ENCODE peak calls at places on chromosome 4, in nine cellular contexts. B, K, Z, V, J, W, L, Y and X are unnamed samples.
A peak's percentile ranks its signal among the peaks of the same experiment; 100 is the strongest.

GRCh38 chr4:124708517-124709300 is 3.8 kb downstream of the ANKRD50 start:
- DNase-seq in W (no peak), L (no peak), Z (no peak), J (no peak), K (no peak), B (peak; percentile 53), Y (peak; percentile 7), V (no peak), X (peak; percentile 8)

GRCh38 chr4:48109413-48110263 is 24.4 kb downstream of the TXK start:
- DNase-seq in Z (peak; percentile 28), V (no peak), W (no peak), K (peak; percentile 28), Y (peak; percentile 40), L (no peak), J (no peak), B (peak; percentile 57), X (peak; percentile 34)

GRCh38 chr4:125334936-125335335 is 20.2 kb downstream of the FAT4 start:
- DNase-seq in W (no peak), Z (no peak), K (no peak), L (no peak), V (no peak), B (no peak), J (no peak), Y (no peak), X (no peak)

GRCh38 chr4:73853718-73854473 is 800 bp downstream of the PF4V1 start:
- DNase-seq in Y (no peak), B (no peak), Z (no peak), L (no peak), J (no peak), V (no peak), W (no peak), K (no peak), X (no peak)

GRCh38 chr4:174859904-174860303 is 30.9 kb upstream of the GLRA3 start:
- DNase-seq in W (no peak), Y (no peak), L (no peak), B (no peak), Z (no peak), V (no peak), J (no peak), K (no peak), X (no peak)

GRCh38 chr4:73103799-73104503 is 34.4 kb upstream of the COX18 start:
- DNase-seq in V (no peak), W (no peak), L (no peak), J (no peak), K (no peak), Y (peak; percentile 32), Z (no peak), B (peak; percentile 14), X (no peak)

GRCh38 chr4:99301376-99302164 is 10.8 kb upstream of the ADH1A start:
- DNase-seq in W (peak; percentile 6), V (no peak), J (no peak), Z (no peak), Y (peak; percentile 32), L (no peak), B (no peak), K (no peak), X (no peak)

GRCh38 chr4:174521800-174522182 is 497 bp downstream of the HPGD start:
- DNase-seq in V (no peak), Y (no peak), K (peak; percentile 7), L (no peak), W (no peak), Z (peak; percentile 67), J (no peak), B (no peak), X (no peak)

GRCh38 chr4:162920649-162921048 is 246.0 kb downstream of the NAF1 start:
- DNase-seq in Y (no peak), Z (no peak), L (no peak), W (no peak), V (no peak), J (no peak), B (no peak), K (no peak), X (no peak)

GRCh38 chr4:136831553-136831952 is 700.7 kb downstream of the PCDH18 start:
- DNase-seq in B (no peak), W (no peak), Z (no peak), K (no peak), Y (no peak), L (no peak), V (no peak), J (no peak), X (no peak)

GRCh38 chr4:163331629-163332360 is 601 bp downstream of the NPY1R start:
- DNase-seq in B (no peak), Z (no peak), L (no peak), J (peak; percentile 39), W (no peak), Y (no peak), K (peak; percentile 35), V (no peak), X (no peak)

GRCh38 chr4:10157478-10158354 is 41.1 kb upstream of the WDR1 start:
- DNase-seq in J (peak; percentile 84), Z (peak; percentile 56), L (no peak), V (peak; percentile 16), Y (peak; percentile 81), W (no peak), K (peak; percentile 53), B (peak; percentile 73), X (peak; percentile 44)

GRCh38 chr4:71338846-71339593 is at the start of gene SLC4A4:
- DNase-seq in K (no peak), B (peak; percentile 38), W (peak; percentile 56), J (no peak), L (no peak), V (no peak), Y (peak; percentile 91), Z (no peak), X (peak; percentile 87)

GRCh38 chr4:79211490-79211889 is 114.4 kb downstream of the NAA11 start:
- DNase-seq in W (no peak), K (no peak), L (no peak), Z (no peak), V (no peak), B (no peak), J (peak; percentile 23), Y (no peak), X (no peak)

GRCh38 chr4:173860079-173860478 is 330.1 kb upstream of the HAND2 start:
- DNase-seq in V (no peak), K (no peak), Z (no peak), W (no peak), L (no peak), B (no peak), Y (no peak), J (no peak), X (no peak)

GRCh38 chr4:144579411-144580020 is 66.4 kb upstream of the HHIP start:
- DNase-seq in V (no peak), J (no peak), Y (peak; percentile 71), L (no peak), Z (no peak), K (no peak), W (no peak), B (peak; percentile 33), X (peak; percentile 60)

GRCh38 chr4:123741906-123742305 is 345.3 kb downstream of the SPRY1 start:
- DNase-seq in V (no peak), B (no peak), W (no peak), Y (peak; percentile 4), L (no peak), K (no peak), J (no peak), Z (no peak), X (no peak)

GRCh38 chr4:108425988-108426387 is 194.4 kb upstream of the RPL34 start:
- DNase-seq in Y (peak; percentile 94), Z (no peak), V (no peak), J (no peak), B (peak; percentile 56), L (no peak), W (peak; percentile 83), K (no peak), X (peak; percentile 78)

GRCh38 chr4:7973545-7973981 is 33.9 kb upstream of the AFAP1 start:
- DNase-seq in K (no peak), W (no peak), V (no peak), B (no peak), L (no peak), Y (peak; percentile 74), Z (no peak), J (no peak), X (peak; percentile 61)

GRCh38 chr4:105509714-105510113 is 35.9 kb upstream of the PPA2 start:
- DNase-seq in V (no peak), K (no peak), Y (no peak), B (no peak), J (no peak), Z (no peak), L (no peak), W (no peak), X (no peak)